ENCODE peak calls at places on chromosomes 4 and X, in nine cellular contexts. X, Y, L, N, D, E, I, U and F are unnamed samples.

GRCh38 chr4:61555789-61556188 is 355.7 kb downstream of the ADGRL3 start:
- DNase-seq in X (no peak), Y (no peak), L (peak), N (peak), D (peak), E (no peak), I (peak), U (no peak), F (no peak)

GRCh38 chrX:133923113-133923512 is 62.3 kb downstream of the GPC3 start:
- DNase-seq in X (no peak), Y (no peak), L (peak), N (no peak), D (no peak), E (no peak), I (no peak), U (no peak), F (no peak)

GRCh38 chr4:123826896-123827295 is 430.3 kb downstream of the SPRY1 start:
- DNase-seq in X (no peak), Y (peak), L (peak), N (peak), D (peak), E (no peak), I (no peak), U (no peak), F (no peak)

GRCh38 chrX:63754141-63754859 is 30.7 kb downstream of the ARHGEF9 start:
- DNase-seq in X (no peak), Y (peak), L (peak), N (no peak), D (no peak), E (peak), I (no peak), U (no peak), F (no peak)

GRCh38 chr4:182533948-182534347 is 290.7 kb downstream of the TENM3 start:
- DNase-seq in X (no peak), Y (no peak), L (no peak), N (peak), D (no peak), E (no peak), I (no peak), U (no peak), F (no peak)

GRCh38 chr4:67765401-67765800 is 11.2 kb upstream of the GNRHR start:
- DNase-seq in X (no peak), Y (no peak), L (no peak), N (no peak), D (no peak), E (no peak), I (no peak), U (no peak), F (no peak)

GRCh38 chrX:135740683-135741149 is 27.3 kb downstream of the CT45A3 start:
- DNase-seq in X (peak), Y (no peak), L (no peak), N (peak), D (peak), E (peak), I (peak), U (no peak), F (peak)

GRCh38 chr4:108247511-108248088 is 78.9 kb upstream of the LEF1 start:
- DNase-seq in X (no peak), Y (no peak), L (no peak), N (peak), D (no peak), E (no peak), I (no peak), U (no peak), F (no peak)

GRCh38 chr4:7280906-7281305 is 88.6 kb downstream of the SORCS2 start:
- DNase-seq in X (no peak), Y (no peak), L (no peak), N (peak), D (no peak), E (no peak), I (no peak), U (no peak), F (no peak)

GRCh38 chr4:39446842-39447573 is 11.7 kb downstream of the RPL9 start:
- DNase-seq in X (no peak), Y (peak), L (peak), N (peak), D (peak), E (peak), I (no peak), U (peak), F (no peak)

GRCh38 chr4:10020871-10021676 is at the start of gene SLC2A9:
- DNase-seq in X (no peak), Y (peak), L (peak), N (no peak), D (no peak), E (no peak), I (no peak), U (no peak), F (no peak)

GRCh38 chrX:108090474-108091265 is 672 bp downstream of the PSMD10 start:
- DNase-seq in X (no peak), Y (no peak), L (peak), N (peak), D (peak), E (no peak), I (peak), U (no peak), F (no peak)

GRCh38 chr4:41069838-41070237 is 144.5 kb downstream of the APBB2 start:
- DNase-seq in X (no peak), Y (no peak), L (no peak), N (no peak), D (no peak), E (no peak), I (no peak), U (no peak), F (no peak)

GRCh38 chrX:95762716-95763115 is 921.9 kb upstream of the DIAPH2 start:
- DNase-seq in X (no peak), Y (no peak), L (no peak), N (peak), D (no peak), E (no peak), I (peak), U (no peak), F (no peak)

GRCh38 chr4:6011686-6012085 is 6.5 kb downstream of the C4orf50 start:
- DNase-seq in X (peak), Y (no peak), L (no peak), N (no peak), D (peak), E (no peak), I (no peak), U (peak), F (no peak)

GRCh38 chrX:68832101-68832416 is 3.2 kb downstream of the EFNB1 start:
- DNase-seq in X (peak), Y (peak), L (peak), N (peak), D (peak), E (peak), I (no peak), U (no peak), F (no peak)

GRCh38 chr4:150280081-150280950 is 202.1 kb downstream of the DCLK2 start:
- DNase-seq in X (no peak), Y (no peak), L (peak), N (peak), D (no peak), E (no peak), I (no peak), U (no peak), F (peak)

GRCh38 chrX:104913348-104913747 is 307.1 kb downstream of the TEX13A start:
- DNase-seq in X (peak), Y (no peak), L (peak), N (peak), D (peak), E (no peak), I (peak), U (no peak), F (no peak)

GRCh38 chrX:21004835-21005234 is 369.4 kb upstream of the CNKSR2 start:
- DNase-seq in X (no peak), Y (no peak), L (no peak), N (peak), D (no peak), E (no peak), I (peak), U (no peak), F (no peak)

GRCh38 chrX:13078739-13079444 is 34.5 kb upstream of the FAM9C start:
- DNase-seq in X (no peak), Y (peak), L (peak), N (no peak), D (peak), E (peak), I (no peak), U (no peak), F (no peak)

GRCh38 chrX:30649859-30650258 is 3.4 kb upstream of the GK start:
- DNase-seq in X (no peak), Y (no peak), L (no peak), N (peak), D (no peak), E (no peak), I (no peak), U (no peak), F (no peak)

GRCh38 chr4:156495109-156495508 is 476.5 kb downstream of the PDGFC start:
- DNase-seq in X (no peak), Y (no peak), L (no peak), N (no peak), D (no peak), E (no peak), I (no peak), U (no peak), F (no peak)

GRCh38 chr4:136861081-136861480 is 671.2 kb downstream of the PCDH18 start:
- DNase-seq in X (no peak), Y (no peak), L (no peak), N (no peak), D (no peak), E (no peak), I (no peak), U (no peak), F (no peak)

GRCh38 chr4:79206660-79207059 is 119.2 kb downstream of the NAA11 start:
- DNase-seq in X (no peak), Y (no peak), L (no peak), N (no peak), D (no peak), E (no peak), I (no peak), U (no peak), F (no peak)

DNA sequence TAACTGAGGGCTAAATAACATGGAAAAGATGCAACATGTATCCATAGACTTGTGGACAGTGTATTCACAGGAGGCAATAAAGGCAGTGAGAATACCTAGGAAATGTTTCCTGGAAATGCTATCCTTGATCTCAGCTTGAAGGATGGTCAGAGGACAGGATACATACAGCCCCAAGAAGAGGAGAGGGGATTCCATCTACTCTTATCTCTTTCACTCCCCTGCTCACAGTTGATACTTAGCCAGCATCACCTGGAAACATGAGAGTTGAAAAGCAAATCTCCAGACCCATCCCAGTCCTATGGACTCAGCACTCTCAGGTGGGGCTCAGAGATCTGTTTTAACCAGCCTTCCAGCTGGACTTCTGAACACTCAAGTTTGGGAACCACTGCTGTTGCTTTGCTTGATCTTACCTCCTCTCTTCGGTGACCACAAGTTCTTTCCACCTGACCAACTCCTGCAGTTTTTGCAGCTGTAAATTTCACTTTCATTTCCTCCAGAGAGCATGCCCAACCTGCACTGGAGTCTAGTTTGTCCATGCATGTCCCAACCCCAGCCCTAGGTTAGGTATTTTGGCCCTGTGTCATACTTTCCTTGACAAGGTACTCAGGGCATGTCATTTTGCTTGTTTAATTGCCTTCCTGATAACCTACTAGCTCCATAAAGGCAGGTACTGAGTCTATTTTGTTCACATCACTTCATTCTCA is 10.4 kb downstream of the RELL1 start:
- DNase-seq in X (no peak), Y (no peak), L (no peak), N (no peak), D (no peak), E (no peak), I (no peak), U (no peak), F (no peak)
- H3K4me3 ChIP-seq in X (no peak), Y (no peak), L (no peak), N (no peak), D (no peak), E (no peak), I (no peak), U (no peak), F (no peak)

DNA sequence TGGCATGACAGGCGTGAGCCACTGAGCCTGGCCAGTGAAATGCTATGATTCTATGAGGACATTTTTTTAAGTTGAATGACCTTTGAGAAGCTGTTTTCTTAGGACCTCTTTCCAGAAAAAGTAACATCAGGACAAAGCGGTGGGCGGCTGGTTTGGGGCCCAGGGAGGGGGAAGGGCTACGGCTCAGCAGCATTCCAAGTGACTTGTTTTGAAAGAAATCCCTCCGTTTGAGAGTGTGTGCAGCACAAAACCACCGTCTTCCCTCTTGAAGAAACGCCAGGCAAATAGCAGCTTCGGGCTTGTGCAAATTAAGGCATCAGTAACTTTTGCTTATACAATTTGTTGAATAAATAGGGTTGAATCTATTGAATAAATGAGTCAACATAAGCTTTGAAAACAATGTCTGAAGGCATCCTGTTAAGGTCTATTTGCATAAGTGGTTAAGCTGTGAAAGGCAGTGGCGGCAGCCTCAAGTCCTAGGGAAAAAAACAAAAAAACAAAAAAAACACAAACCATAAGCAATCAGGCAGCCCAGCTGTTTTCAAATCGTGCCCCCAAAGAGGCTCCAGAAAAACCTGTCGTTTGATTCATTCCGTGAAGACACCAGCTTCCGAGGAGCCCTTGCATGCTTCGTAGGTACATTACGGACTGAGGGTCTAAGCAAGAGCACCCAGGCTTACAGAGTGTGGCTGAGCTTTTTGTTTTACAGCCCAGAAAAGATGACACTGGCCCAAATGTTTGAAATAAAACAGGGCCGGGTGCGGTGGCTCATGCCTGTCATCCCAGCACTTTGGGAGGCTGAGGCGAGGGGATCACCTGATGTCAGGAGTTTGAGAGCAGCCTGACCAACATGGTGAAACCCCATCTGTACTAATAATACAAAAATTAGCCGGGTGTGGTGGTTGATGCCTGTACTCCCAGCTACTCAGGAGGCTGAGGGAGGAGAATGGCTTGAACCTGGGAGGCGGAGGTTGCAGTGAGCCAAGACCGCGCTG is 103.7 kb downstream of the CRLF2 start:
- DNase-seq in X (no peak), Y (no peak), L (no peak), N (no peak), D (no peak), E (no peak), I (no peak), U (no peak), F (no peak)
- H3K4me3 ChIP-seq in X (no peak), Y (no peak), L (no peak), N (no peak), D (no peak), E (no peak), I (no peak), U (no peak), F (no peak)

GRCh38 chrX:129653985-129654651 is 638 bp downstream of the APLN start:
- DNase-seq in X (peak), Y (no peak), L (no peak), N (peak), D (peak), E (peak), I (peak), U (no peak), F (peak)

GRCh38 chrX:129650821-129651510 is 3.8 kb downstream of the APLN start:
- DNase-seq in X (no peak), Y (no peak), L (no peak), N (no peak), D (no peak), E (no peak), I (no peak), U (no peak), F (no peak)

GRCh38 chrX:129651756-129652564 is 2.8 kb downstream of the APLN start:
- DNase-seq in X (no peak), Y (no peak), L (no peak), N (no peak), D (no peak), E (no peak), I (no peak), U (no peak), F (no peak)

GRCh38 chrX:129653181-129653984 is 1.4 kb downstream of the APLN start:
- DNase-seq in X (no peak), Y (peak), L (no peak), N (no peak), D (no peak), E (no peak), I (no peak), U (no peak), F (no peak)

GRCh38 chrX:129652565-129653169 is 2.1 kb downstream of the APLN start:
- DNase-seq in X (no peak), Y (no peak), L (no peak), N (no peak), D (no peak), E (no peak), I (no peak), U (no peak), F (no peak)
- H3K4me3 ChIP-seq in X (no peak), Y (no peak), L (no peak), N (no peak), D (no peak), E (no peak), I (no peak), U (no peak), F (no peak)

GRCh38 chrX:151714367-151714766 is 1.5 kb upstream of the FATE1 start:
- DNase-seq in X (no peak), Y (no peak), L (no peak), N (no peak), D (no peak), E (no peak), I (no peak), U (no peak), F (no peak)
- H3K4me3 ChIP-seq in X (no peak), Y (no peak), L (no peak), N (no peak), D (no peak), E (no peak), I (no peak), U (no peak), F (no peak)

GRCh38 chr4:184895012-184895795 is 69.4 kb upstream of the ACSL1 start:
- DNase-seq in X (no peak), Y (no peak), L (no peak), N (peak), D (no peak), E (no peak), I (no peak), U (no peak), F (no peak)
- H3K4me3 ChIP-seq in X (no peak), Y (no peak), L (no peak), N (no peak), D (no peak), E (no peak), I (no peak), U (no peak), F (no peak)